ENCODE peak calls at places on chromosome 13, in six cellular contexts. One of them, this sample, is unnamed.
A peak's percentile ranks its signal among the peaks of the same experiment; 100 is the strongest.

GRCh38 chr13:74324338-74324737 is 190.1 kb upstream of the KLF12 start:
- DNase-seq in lower lobe of right lung: no peak
- DNase-seq in body of pancreas: no peak
- DNase-seq in neuronal stem cell: no peak
- DNase-seq in left lung: no peak
- DNase-seq in stomach: no peak
- DNase-seq in this sample: no peak

GRCh38 chr13:33953203-33953602 is 135.3 kb downstream of the RFC3 start:
- DNase-seq in lower lobe of right lung: no peak
- DNase-seq in body of pancreas: no peak
- DNase-seq in neuronal stem cell: no peak
- DNase-seq in left lung: no peak
- DNase-seq in stomach: no peak
- DNase-seq in this sample: no peak

GRCh38 chr13:33352520-33352919 is 67.0 kb upstream of the STARD13 start:
- DNase-seq in lower lobe of right lung: no peak
- DNase-seq in body of pancreas: no peak
- DNase-seq in neuronal stem cell: no peak
- DNase-seq in left lung: no peak
- DNase-seq in stomach: no peak
- DNase-seq in this sample: no peak

GRCh38 chr13:24228852-24229458 is 68.4 kb downstream of the SPATA13 start:
- DNase-seq in lower lobe of right lung: no peak
- DNase-seq in body of pancreas: peak; percentile 62
- DNase-seq in neuronal stem cell: peak; percentile 37
- DNase-seq in left lung: no peak
- DNase-seq in stomach: no peak
- DNase-seq in this sample: peak; percentile 69

GRCh38 chr13:97339019-97339988 is 94.7 kb upstream of the RAP2A start:
- DNase-seq in lower lobe of right lung: no peak
- DNase-seq in body of pancreas: peak; percentile 61
- DNase-seq in neuronal stem cell: no peak
- DNase-seq in left lung: no peak
- DNase-seq in stomach: peak; percentile 29
- DNase-seq in this sample: peak; percentile 34

GRCh38 chr13:107554355-107554905 is 660.9 kb downstream of the LIG4 start:
- DNase-seq in lower lobe of right lung: no peak
- DNase-seq in body of pancreas: no peak
- DNase-seq in neuronal stem cell: no peak
- DNase-seq in left lung: no peak
- DNase-seq in stomach: no peak
- DNase-seq in this sample: no peak

GRCh38 chr13:114318624-114319023 is 4.3 kb downstream of the CHAMP1 start:
- DNase-seq in lower lobe of right lung: no peak
- DNase-seq in body of pancreas: no peak
- DNase-seq in neuronal stem cell: no peak
- DNase-seq in left lung: no peak
- DNase-seq in stomach: no peak
- DNase-seq in this sample: no peak

GRCh38 chr13:101624981-101625380 is 172.5 kb downstream of the ITGBL1 start:
- DNase-seq in lower lobe of right lung: no peak
- DNase-seq in body of pancreas: no peak
- DNase-seq in neuronal stem cell: no peak
- DNase-seq in left lung: no peak
- DNase-seq in stomach: no peak
- DNase-seq in this sample: no peak

GRCh38 chr13:46896346-46897138 is at the start of gene HTR2A:
- DNase-seq in lower lobe of right lung: peak; percentile 58
- DNase-seq in body of pancreas: peak; percentile 18
- DNase-seq in neuronal stem cell: no peak
- DNase-seq in left lung: peak; percentile 81
- DNase-seq in stomach: peak; percentile 33
- DNase-seq in this sample: no peak

GRCh38 chr13:101258071-101258470 is 158.2 kb downstream of the NALCN start:
- DNase-seq in lower lobe of right lung: no peak
- DNase-seq in body of pancreas: no peak
- DNase-seq in neuronal stem cell: peak; percentile 4
- DNase-seq in left lung: no peak
- DNase-seq in stomach: no peak
- DNase-seq in this sample: no peak

GRCh38 chr13:34347784-34348573 is 530.0 kb downstream of the RFC3 start:
- DNase-seq in lower lobe of right lung: no peak
- DNase-seq in body of pancreas: peak; percentile 69
- DNase-seq in neuronal stem cell: no peak
- DNase-seq in left lung: no peak
- DNase-seq in stomach: peak; percentile 63
- DNase-seq in this sample: peak; percentile 15

GRCh38 chr13:64680739-64681138 is 2549.4 kb downstream of the PCDH9 start:
- DNase-seq in lower lobe of right lung: no peak
- DNase-seq in body of pancreas: no peak
- DNase-seq in neuronal stem cell: no peak
- DNase-seq in left lung: no peak
- DNase-seq in stomach: no peak
- DNase-seq in this sample: no peak

GRCh38 chr13:20945952-20946383 is 43.4 kb upstream of the XPO4 start:
- DNase-seq in lower lobe of right lung: peak; percentile 51
- DNase-seq in body of pancreas: no peak
- DNase-seq in neuronal stem cell: no peak
- DNase-seq in left lung: peak; percentile 80
- DNase-seq in stomach: no peak
- DNase-seq in this sample: no peak

DNA sequence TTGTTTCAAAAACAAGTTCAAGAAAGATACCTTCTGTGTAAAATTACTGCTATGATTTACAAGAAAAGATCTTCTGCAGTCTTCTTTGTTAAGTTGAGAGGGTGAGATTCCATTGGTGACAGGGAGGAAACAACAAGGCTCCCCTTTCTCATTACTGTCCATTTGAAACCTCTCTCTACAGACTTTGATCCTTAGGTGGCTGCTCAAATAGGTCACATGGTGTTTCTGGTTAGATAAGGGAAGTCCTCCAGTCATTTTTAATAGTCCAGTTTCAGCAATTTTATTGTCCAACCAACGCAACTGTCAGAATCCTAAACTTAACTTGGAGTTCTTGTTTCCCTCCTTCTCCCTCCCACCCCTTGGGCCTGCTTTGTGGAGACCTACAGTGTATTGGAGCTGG is 390.4 kb downstream of the EFNB2 start:
- DNase-seq in lower lobe of right lung: no peak
- DNase-seq in body of pancreas: no peak
- DNase-seq in neuronal stem cell: no peak
- DNase-seq in left lung: no peak
- DNase-seq in stomach: no peak
- DNase-seq in this sample: peak; percentile 64
- H3K27ac ChIP-seq in lower lobe of right lung: peak overlapping the region; percentile 42
- H3K27ac ChIP-seq in body of pancreas: no peak overlapping the region
- H3K27ac ChIP-seq in neuronal stem cell: no peak overlapping the region
- H3K27ac ChIP-seq in left lung: no peak overlapping the region
- H3K27ac ChIP-seq in stomach: peak overlapping the region; percentile 71
- H3K27ac ChIP-seq in this sample: peak overlapping the region; percentile 34

DNA sequence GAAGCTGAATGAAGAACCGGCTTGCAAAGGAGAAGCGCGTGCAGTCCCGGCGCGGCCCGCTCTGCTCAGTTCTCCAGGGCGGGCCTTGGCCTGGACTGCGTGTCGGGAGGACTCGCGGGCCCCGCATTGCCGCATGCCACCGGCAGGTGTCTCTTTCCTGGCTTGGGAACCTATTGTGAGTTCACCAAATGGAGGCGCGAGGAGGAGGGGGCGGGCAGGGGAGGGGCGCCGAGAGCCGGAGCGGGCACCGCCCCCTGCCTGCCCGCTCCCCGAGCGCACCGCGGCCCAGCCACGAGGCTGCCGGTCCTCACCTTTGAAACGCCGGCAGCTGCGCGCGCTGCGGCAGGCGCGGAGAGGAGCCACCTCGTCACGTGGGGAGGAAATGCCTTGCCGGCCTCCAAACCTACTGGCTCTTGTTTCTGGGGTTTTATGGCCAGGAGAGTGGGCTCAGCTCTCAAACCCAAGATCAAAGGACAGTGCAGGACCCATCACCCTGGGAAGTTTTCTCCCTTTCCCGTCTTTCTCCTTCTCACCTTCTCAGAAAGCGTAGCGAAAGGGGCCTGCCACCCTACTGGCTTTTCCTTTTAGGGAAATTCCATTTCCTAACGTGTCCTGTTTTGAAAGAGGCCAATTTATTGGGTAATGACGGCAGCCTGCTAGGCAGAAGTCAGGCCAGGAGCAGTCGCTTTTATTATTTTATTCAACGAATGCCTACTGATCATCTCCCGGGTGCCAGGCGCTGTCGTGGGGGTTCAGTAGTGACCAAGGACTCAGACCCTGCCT is 13.8 kb upstream of the UBE2L5 start:
- DNase-seq in lower lobe of right lung: peak; percentile 96
- DNase-seq in body of pancreas: peak; percentile 95
- DNase-seq in neuronal stem cell: peak; percentile 87
- DNase-seq in left lung: peak; percentile 98
- DNase-seq in stomach: peak; percentile 96
- DNase-seq in this sample: peak; percentile 94
- H3K4me3 ChIP-seq in lower lobe of right lung: peak overlapping the region; percentile 49
- H3K4me3 ChIP-seq in body of pancreas: no peak overlapping the region
- H3K4me3 ChIP-seq in neuronal stem cell: no peak overlapping the region
- H3K4me3 ChIP-seq in left lung: peak overlapping the region; percentile 37
- H3K4me3 ChIP-seq in stomach: peak overlapping the region; percentile 34
- H3K4me3 ChIP-seq in this sample: no peak overlapping the region

DNA sequence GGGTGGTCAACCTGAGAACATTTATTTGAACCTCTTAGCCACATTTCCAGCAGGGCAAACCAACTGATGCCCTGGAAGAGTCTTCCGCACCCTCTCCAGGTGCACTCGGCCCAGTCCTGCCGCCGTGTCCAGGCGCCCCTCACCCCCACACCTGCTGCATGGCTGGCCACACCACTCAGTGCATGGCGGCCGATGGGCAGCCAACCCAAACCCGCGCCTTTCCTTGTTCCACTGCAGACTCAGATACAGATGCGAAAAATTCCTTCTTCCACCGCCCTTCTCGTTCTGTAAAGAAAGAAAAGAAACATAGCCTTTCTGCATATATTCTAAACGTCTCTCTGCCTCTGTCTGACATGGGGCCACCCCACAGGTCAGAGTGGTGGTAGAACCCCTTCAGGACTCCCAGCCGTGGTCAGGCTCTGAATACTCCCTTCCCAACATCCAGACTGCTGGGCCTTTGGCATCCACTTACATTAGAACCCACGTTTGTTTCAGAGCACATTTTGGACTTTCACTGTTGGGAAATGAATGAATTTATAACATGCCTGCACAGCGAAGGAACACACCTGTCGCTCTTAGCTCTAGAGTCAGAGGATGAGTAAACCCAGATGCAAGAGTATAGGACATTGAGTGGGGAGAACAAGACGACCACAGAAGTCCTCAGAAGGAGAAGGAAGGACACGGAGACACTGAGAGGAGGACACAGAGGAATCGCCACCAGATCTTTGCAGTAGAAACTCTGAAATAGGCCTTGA is 31.1 kb downstream of the SHISA2 start:
- DNase-seq in lower lobe of right lung: no peak
- DNase-seq in body of pancreas: no peak
- DNase-seq in neuronal stem cell: no peak
- DNase-seq in left lung: no peak
- DNase-seq in stomach: no peak
- DNase-seq in this sample: no peak
- H3K4me1 ChIP-seq in lower lobe of right lung: peaks cover 29% of the 10 kb centered on the region
- H3K4me1 ChIP-seq in body of pancreas: peaks cover 32% of the 10 kb centered on the region
- H3K4me1 ChIP-seq in neuronal stem cell: no peaks in the 10 kb centered on the region
- H3K4me1 ChIP-seq in left lung: peaks cover 9% of the 10 kb centered on the region
- H3K4me1 ChIP-seq in stomach: peaks cover 52% of the 10 kb centered on the region
- H3K4me1 ChIP-seq in this sample: no peaks in the 10 kb centered on the region

GRCh38 chr13:41837668-41838067 is 123.2 kb downstream of the VWA8 start:
- DNase-seq in lower lobe of right lung: no peak
- DNase-seq in body of pancreas: no peak
- DNase-seq in neuronal stem cell: no peak
- DNase-seq in left lung: no peak
- DNase-seq in stomach: no peak
- DNase-seq in this sample: no peak
- H3K27ac ChIP-seq in lower lobe of right lung: no peak overlapping the region
- H3K27ac ChIP-seq in body of pancreas: no peak overlapping the region
- H3K27ac ChIP-seq in neuronal stem cell: no peak overlapping the region
- H3K27ac ChIP-seq in left lung: no peak overlapping the region
- H3K27ac ChIP-seq in stomach: no peak overlapping the region
- H3K27ac ChIP-seq in this sample: no peak overlapping the region